ENCODE peak calls at places on chromosomes 16 and 17, in ten cellular contexts. One of them, this sample, is unnamed.

GRCh38 chr17:17119533-17119932 is 77.3 kb downstream of the MPRIP start:
- DNase-seq in stomach: peak
- DNase-seq in body of pancreas: peak
- DNase-seq in NB4: peak
- DNase-seq in adrenal gland: peak
- DNase-seq in lower leg skin: no peak
- DNase-seq in A549: peak
- DNase-seq in K562: no peak
- DNase-seq in GM12878: peak
- DNase-seq in ovary: no peak
- DNase-seq in this sample: no peak

GRCh38 chr16:55057866-55058265 is 127.2 kb downstream of the IRX5 start:
- DNase-seq in ovary: no peak
- DNase-seq in stomach: no peak
- DNase-seq in NB4: no peak
- DNase-seq in adrenal gland: no peak
- DNase-seq in A549: no peak
- DNase-seq in body of pancreas: no peak
- DNase-seq in lower leg skin: no peak
- DNase-seq in GM12878: no peak
- DNase-seq in K562: no peak
- DNase-seq in this sample: no peak

GRCh38 chr16:928526-928925 is 42.3 kb downstream of the LMF1 start:
- DNase-seq in GM12878: no peak
- DNase-seq in lower leg skin: no peak
- DNase-seq in adrenal gland: no peak
- DNase-seq in A549: no peak
- DNase-seq in NB4: no peak
- DNase-seq in ovary: no peak
- DNase-seq in body of pancreas: no peak
- DNase-seq in K562: no peak
- DNase-seq in stomach: no peak
- DNase-seq in this sample: no peak

GRCh38 chr17:72977768-72978417 is 114.6 kb downstream of the SLC39A11 start:
- DNase-seq in stomach: no peak
- DNase-seq in NB4: peak
- DNase-seq in adrenal gland: no peak
- DNase-seq in lower leg skin: no peak
- DNase-seq in A549: no peak
- DNase-seq in GM12878: no peak
- DNase-seq in body of pancreas: peak
- DNase-seq in ovary: no peak
- DNase-seq in K562: peak
- DNase-seq in this sample: no peak

GRCh38 chr16:720507-720989 is 398 bp upstream of the ANTKMT start:
- DNase-seq in lower leg skin: no peak
- DNase-seq in GM12878: no peak
- DNase-seq in K562: peak
- DNase-seq in adrenal gland: no peak
- DNase-seq in A549: peak
- DNase-seq in body of pancreas: no peak
- DNase-seq in stomach: no peak
- DNase-seq in NB4: peak
- DNase-seq in ovary: peak
- DNase-seq in this sample: no peak

GRCh38 chr17:73924488-73925186 is 278.8 kb upstream of the RPL38 start:
- DNase-seq in GM12878: no peak
- DNase-seq in lower leg skin: no peak
- DNase-seq in body of pancreas: no peak
- DNase-seq in NB4: peak
- DNase-seq in adrenal gland: no peak
- DNase-seq in A549: no peak
- DNase-seq in K562: no peak
- DNase-seq in ovary: no peak
- DNase-seq in stomach: no peak
- DNase-seq in this sample: no peak

GRCh38 chr17:15649861-15650391 is 30.4 kb upstream of the FBXW10B start:
- DNase-seq in K562: peak
- DNase-seq in body of pancreas: peak
- DNase-seq in GM12878: no peak
- DNase-seq in stomach: peak
- DNase-seq in lower leg skin: peak
- DNase-seq in A549: peak
- DNase-seq in NB4: no peak
- DNase-seq in adrenal gland: peak
- DNase-seq in ovary: no peak
- DNase-seq in this sample: peak

GRCh38 chr17:38898291-38898679 is 27.1 kb upstream of the LASP1NB start:
- DNase-seq in K562: no peak
- DNase-seq in adrenal gland: no peak
- DNase-seq in body of pancreas: no peak
- DNase-seq in stomach: no peak
- DNase-seq in A549: no peak
- DNase-seq in ovary: no peak
- DNase-seq in GM12878: no peak
- DNase-seq in NB4: peak
- DNase-seq in lower leg skin: no peak
- DNase-seq in this sample: no peak

GRCh38 chr16:48105456-48105855 is 50.3 kb downstream of the ABCC12 start:
- DNase-seq in K562: no peak
- DNase-seq in ovary: no peak
- DNase-seq in NB4: no peak
- DNase-seq in body of pancreas: peak
- DNase-seq in adrenal gland: no peak
- DNase-seq in stomach: no peak
- DNase-seq in lower leg skin: no peak
- DNase-seq in A549: no peak
- DNase-seq in GM12878: no peak
- DNase-seq in this sample: no peak

GRCh38 chr17:10614536-10615155 is 42.5 kb downstream of the MYH3 start:
- DNase-seq in stomach: no peak
- DNase-seq in adrenal gland: peak
- DNase-seq in body of pancreas: no peak
- DNase-seq in A549: peak
- DNase-seq in lower leg skin: no peak
- DNase-seq in NB4: peak
- DNase-seq in GM12878: no peak
- DNase-seq in K562: peak
- DNase-seq in ovary: no peak
- DNase-seq in this sample: no peak

GRCh38 chr17:42775534-42776098 is 2.4 kb downstream of the VPS25 start:
- DNase-seq in ovary: no peak
- DNase-seq in adrenal gland: no peak
- DNase-seq in K562: peak
- DNase-seq in stomach: no peak
- DNase-seq in A549: no peak
- DNase-seq in lower leg skin: no peak
- DNase-seq in NB4: peak
- DNase-seq in GM12878: no peak
- DNase-seq in body of pancreas: no peak
- DNase-seq in this sample: no peak

GRCh38 chr17:7786866-7787265 is 47.2 kb upstream of the KDM6B start:
- DNase-seq in ovary: no peak
- DNase-seq in NB4: no peak
- DNase-seq in adrenal gland: no peak
- DNase-seq in stomach: no peak
- DNase-seq in A549: no peak
- DNase-seq in lower leg skin: no peak
- DNase-seq in K562: no peak
- DNase-seq in GM12878: no peak
- DNase-seq in body of pancreas: no peak
- DNase-seq in this sample: no peak

GRCh38 chr17:4073983-4074830 is 68.6 kb downstream of the ZZEF1 start:
- DNase-seq in stomach: peak
- DNase-seq in adrenal gland: peak
- DNase-seq in lower leg skin: no peak
- DNase-seq in K562: no peak
- DNase-seq in ovary: no peak
- DNase-seq in body of pancreas: no peak
- DNase-seq in NB4: peak
- DNase-seq in A549: no peak
- DNase-seq in GM12878: peak
- DNase-seq in this sample: no peak
- TF ChIP-seq POLR2A in stomach: no peak
- TF ChIP-seq POLR2A in adrenal gland: peak
- TF ChIP-seq POLR2A in lower leg skin: no peak
- TF ChIP-seq POLR2A in K562: no peak
- TF ChIP-seq POLR2A in ovary: no peak
- TF ChIP-seq POLR2A in body of pancreas: no peak
- TF ChIP-seq POLR2A in NB4: no peak
- TF ChIP-seq POLR2A in A549: no peak
- TF ChIP-seq POLR2A in GM12878: peak
- TF ChIP-seq POLR2A in this sample: no peak

DNA sequence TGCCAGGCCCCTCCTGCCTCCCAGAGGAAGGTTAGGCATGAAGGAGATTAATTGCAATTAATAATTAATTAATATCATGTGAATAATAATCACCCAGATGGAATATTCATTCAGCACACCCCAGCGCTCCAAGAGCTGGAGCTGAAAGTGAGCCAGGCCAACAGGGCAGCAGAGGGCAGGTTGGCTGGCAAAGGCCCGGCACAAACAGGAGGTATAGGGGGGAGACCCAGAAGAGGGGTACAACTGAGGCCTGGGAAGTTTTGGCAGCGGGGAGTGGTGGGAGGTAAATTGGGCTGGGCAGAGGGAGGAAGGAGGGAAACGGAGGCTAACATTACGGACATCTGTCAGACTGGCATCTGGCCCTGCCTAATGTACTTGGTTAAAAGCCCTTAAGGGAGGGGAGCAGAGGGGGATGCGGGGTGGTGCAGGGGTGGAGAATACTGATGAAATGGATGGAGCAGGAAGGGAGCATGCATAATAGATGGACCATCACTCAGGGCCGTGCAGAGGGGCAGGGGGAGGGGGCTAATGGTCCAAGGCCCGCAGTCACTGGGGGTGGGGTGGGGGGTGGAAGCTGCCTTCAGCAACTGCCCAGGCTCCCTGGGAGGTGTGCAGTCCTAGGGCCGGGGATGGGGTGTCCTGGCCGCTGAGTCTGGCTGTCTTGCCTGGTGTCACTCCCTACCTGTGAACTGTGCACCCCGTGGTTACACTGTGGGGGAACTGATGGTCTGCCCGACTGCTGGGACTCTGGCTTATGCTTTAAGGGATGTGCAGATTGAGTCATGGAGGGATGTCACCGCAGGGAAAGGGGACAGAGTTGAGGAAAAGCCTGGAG is 1.9 kb downstream of the ADAM11 start:
- DNase-seq in A549: no peak
- DNase-seq in K562: no peak
- DNase-seq in body of pancreas: no peak
- DNase-seq in lower leg skin: no peak
- DNase-seq in adrenal gland: no peak
- DNase-seq in NB4: no peak
- DNase-seq in ovary: no peak
- DNase-seq in stomach: no peak
- DNase-seq in GM12878: no peak
- DNase-seq in this sample: no peak
- TF ChIP-seq POLR2A in A549: no peak
- TF ChIP-seq POLR2A in K562: no peak
- TF ChIP-seq POLR2A in body of pancreas: no peak
- TF ChIP-seq POLR2A in lower leg skin: no peak
- TF ChIP-seq POLR2A in adrenal gland: no peak
- TF ChIP-seq POLR2A in NB4: no peak
- TF ChIP-seq POLR2A in ovary: no peak
- TF ChIP-seq POLR2A in stomach: no peak
- TF ChIP-seq POLR2A in GM12878: no peak
- TF ChIP-seq POLR2A in this sample: no peak

GRCh38 chr17:2214047-2214717 is 89.4 kb downstream of the SMG6 start:
- DNase-seq in GM12878: no peak
- DNase-seq in lower leg skin: peak
- DNase-seq in ovary: peak
- DNase-seq in adrenal gland: peak
- DNase-seq in body of pancreas: no peak
- DNase-seq in NB4: no peak
- DNase-seq in A549: no peak
- DNase-seq in stomach: no peak
- DNase-seq in K562: peak
- DNase-seq in this sample: peak
- TF ChIP-seq POLR2A in GM12878: no peak
- TF ChIP-seq POLR2A in lower leg skin: no peak
- TF ChIP-seq POLR2A in ovary: peak
- TF ChIP-seq POLR2A in adrenal gland: peak
- TF ChIP-seq POLR2A in body of pancreas: no peak
- TF ChIP-seq POLR2A in NB4: no peak
- TF ChIP-seq POLR2A in A549: no peak
- TF ChIP-seq POLR2A in stomach: no peak
- TF ChIP-seq POLR2A in K562: no peak
- TF ChIP-seq POLR2A in this sample: no peak

GRCh38 chr17:68698761-68699160 is 97.6 kb upstream of the FAM20A start:
- DNase-seq in A549: no peak
- DNase-seq in lower leg skin: no peak
- DNase-seq in K562: no peak
- DNase-seq in ovary: no peak
- DNase-seq in NB4: peak
- DNase-seq in adrenal gland: peak
- DNase-seq in stomach: no peak
- DNase-seq in GM12878: no peak
- DNase-seq in body of pancreas: no peak
- DNase-seq in this sample: no peak
- TF ChIP-seq POLR2A in A549: no peak
- TF ChIP-seq POLR2A in lower leg skin: no peak
- TF ChIP-seq POLR2A in K562: no peak
- TF ChIP-seq POLR2A in ovary: no peak
- TF ChIP-seq POLR2A in NB4: no peak
- TF ChIP-seq POLR2A in adrenal gland: no peak
- TF ChIP-seq POLR2A in stomach: no peak
- TF ChIP-seq POLR2A in GM12878: no peak
- TF ChIP-seq POLR2A in body of pancreas: no peak
- TF ChIP-seq POLR2A in this sample: no peak

GRCh38 chr16:89697161-89697615 is 4.3 kb downstream of the SPATA2L start:
- DNase-seq in ovary: peak
- DNase-seq in A549: no peak
- DNase-seq in K562: peak
- DNase-seq in adrenal gland: peak
- DNase-seq in stomach: no peak
- DNase-seq in GM12878: no peak
- DNase-seq in NB4: peak
- DNase-seq in lower leg skin: no peak
- DNase-seq in body of pancreas: peak
- DNase-seq in this sample: no peak

GRCh38 chr16:89697616-89698331 is 3.7 kb downstream of the SPATA2L start:
- DNase-seq in body of pancreas: no peak
- DNase-seq in NB4: peak
- DNase-seq in adrenal gland: no peak
- DNase-seq in K562: peak
- DNase-seq in ovary: peak
- DNase-seq in lower leg skin: no peak
- DNase-seq in GM12878: no peak
- DNase-seq in A549: no peak
- DNase-seq in stomach: no peak
- DNase-seq in this sample: no peak

GRCh38 chr16:89701425-89702406 is at the start of gene SPATA2L:
- DNase-seq in A549: peak
- DNase-seq in NB4: peak
- DNase-seq in lower leg skin: peak
- DNase-seq in adrenal gland: peak
- DNase-seq in body of pancreas: peak
- DNase-seq in ovary: peak
- DNase-seq in K562: peak
- DNase-seq in stomach: peak
- DNase-seq in GM12878: peak
- DNase-seq in this sample: peak

GRCh38 chr16:89700649-89701424 is 668 bp downstream of the SPATA2L start:
- DNase-seq in lower leg skin: no peak
- DNase-seq in NB4: peak
- DNase-seq in stomach: peak
- DNase-seq in GM12878: no peak
- DNase-seq in A549: peak
- DNase-seq in ovary: no peak
- DNase-seq in body of pancreas: peak
- DNase-seq in K562: peak
- DNase-seq in adrenal gland: peak
- DNase-seq in this sample: no peak

GRCh38 chr16:89700100-89700648 is 1.3 kb downstream of the SPATA2L start:
- DNase-seq in A549: peak
- DNase-seq in K562: peak
- DNase-seq in lower leg skin: peak
- DNase-seq in stomach: peak
- DNase-seq in adrenal gland: peak
- DNase-seq in ovary: peak
- DNase-seq in GM12878: peak
- DNase-seq in NB4: peak
- DNase-seq in body of pancreas: peak
- DNase-seq in this sample: peak
- TF ChIP-seq POLR2A in A549: no peak
- TF ChIP-seq POLR2A in K562: no peak
- TF ChIP-seq POLR2A in lower leg skin: no peak
- TF ChIP-seq POLR2A in stomach: no peak
- TF ChIP-seq POLR2A in adrenal gland: no peak
- TF ChIP-seq POLR2A in ovary: peak
- TF ChIP-seq POLR2A in GM12878: no peak
- TF ChIP-seq POLR2A in NB4: no peak
- TF ChIP-seq POLR2A in body of pancreas: peak
- TF ChIP-seq POLR2A in this sample: no peak